ENCODE peak calls at places on chromosome X, in nine cellular contexts. One of them, this sample, is unnamed.

GRCh38 chrX:68883800-68884199 is 55.0 kb downstream of the EFNB1 start:
- DNase-seq in Right ventricle myocardium superior: no peak
- DNase-seq in Kasumi-1: no peak
- DNase-seq in NCI-H460: no peak
- DNase-seq in GM20000: no peak
- DNase-seq in CD8-positive, alpha-beta memory T cell: no peak
- DNase-seq in stimulated activated naive B cell treated with anti-CD40 and anti-IgM and Interleukin-4, amounts not matched to agents 10 μg/mL and 1 μg/mL and 100 μg/mL, for 72 hours: no peak
- DNase-seq in NCI-H1105: no peak
- DNase-seq in LNCaP clone FGC: no peak
- DNase-seq in this sample: no peak

GRCh38 chrX:118839334-118839958 is 15.8 kb downstream of the ZCCHC12 start:
- DNase-seq in CD8-positive, alpha-beta memory T cell: peak; percentile 47
- DNase-seq in stimulated activated naive B cell treated with anti-CD40 and anti-IgM and Interleukin-4, amounts not matched to agents 10 μg/mL and 1 μg/mL and 100 μg/mL, for 72 hours: peak; percentile 58
- DNase-seq in NCI-H460: peak; percentile 63
- DNase-seq in NCI-H1105: peak; percentile 50
- DNase-seq in LNCaP clone FGC: no peak
- DNase-seq in Kasumi-1: peak; percentile 29
- DNase-seq in GM20000: peak; percentile 72
- DNase-seq in Right ventricle myocardium superior: peak; percentile 88
- DNase-seq in this sample: peak; percentile 71

GRCh38 chrX:19990225-19990518 is 689 bp downstream of the BCLAF3 start:
- DNase-seq in NCI-H1105: no peak
- DNase-seq in GM20000: peak; percentile 31
- DNase-seq in CD8-positive, alpha-beta memory T cell: no peak
- DNase-seq in Right ventricle myocardium superior: no peak
- DNase-seq in NCI-H460: no peak
- DNase-seq in LNCaP clone FGC: no peak
- DNase-seq in stimulated activated naive B cell treated with anti-CD40 and anti-IgM and Interleukin-4, amounts not matched to agents 10 μg/mL and 1 μg/mL and 100 μg/mL, for 72 hours: no peak
- DNase-seq in Kasumi-1: peak; percentile 7
- DNase-seq in this sample: no peak

GRCh38 chrX:65894138-65894537 is 145.7 kb downstream of the VSIG4 start:
- DNase-seq in NCI-H1105: no peak
- DNase-seq in CD8-positive, alpha-beta memory T cell: peak; percentile 1
- DNase-seq in NCI-H460: no peak
- DNase-seq in Right ventricle myocardium superior: no peak
- DNase-seq in LNCaP clone FGC: no peak
- DNase-seq in GM20000: no peak
- DNase-seq in Kasumi-1: no peak
- DNase-seq in stimulated activated naive B cell treated with anti-CD40 and anti-IgM and Interleukin-4, amounts not matched to agents 10 μg/mL and 1 μg/mL and 100 μg/mL, for 72 hours: peak; percentile 11
- DNase-seq in this sample: no peak

GRCh38 chrX:12332786-12333347 is 194.6 kb downstream of the FRMPD4 start:
- DNase-seq in LNCaP clone FGC: no peak
- DNase-seq in NCI-H460: no peak
- DNase-seq in Right ventricle myocardium superior: no peak
- DNase-seq in Kasumi-1: no peak
- DNase-seq in CD8-positive, alpha-beta memory T cell: no peak
- DNase-seq in GM20000: no peak
- DNase-seq in stimulated activated naive B cell treated with anti-CD40 and anti-IgM and Interleukin-4, amounts not matched to agents 10 μg/mL and 1 μg/mL and 100 μg/mL, for 72 hours: no peak
- DNase-seq in NCI-H1105: no peak
- DNase-seq in this sample: no peak

GRCh38 chrX:101051549-101052302 is at the start of gene TRMT2B:
- DNase-seq in stimulated activated naive B cell treated with anti-CD40 and anti-IgM and Interleukin-4, amounts not matched to agents 10 μg/mL and 1 μg/mL and 100 μg/mL, for 72 hours: peak; percentile 77
- DNase-seq in Kasumi-1: peak; percentile 80
- DNase-seq in Right ventricle myocardium superior: peak; percentile 88
- DNase-seq in LNCaP clone FGC: peak; percentile 36
- DNase-seq in GM20000: peak; percentile 68
- DNase-seq in CD8-positive, alpha-beta memory T cell: peak; percentile 66
- DNase-seq in NCI-H460: peak; percentile 97
- DNase-seq in NCI-H1105: peak; percentile 38
- DNase-seq in this sample: peak; percentile 70

GRCh38 chrX:13940646-13941045 is 89.0 kb downstream of the GEMIN8 start:
- DNase-seq in NCI-H460: no peak
- DNase-seq in Right ventricle myocardium superior: no peak
- DNase-seq in GM20000: no peak
- DNase-seq in stimulated activated naive B cell treated with anti-CD40 and anti-IgM and Interleukin-4, amounts not matched to agents 10 μg/mL and 1 μg/mL and 100 μg/mL, for 72 hours: no peak
- DNase-seq in NCI-H1105: no peak
- DNase-seq in Kasumi-1: no peak
- DNase-seq in CD8-positive, alpha-beta memory T cell: no peak
- DNase-seq in LNCaP clone FGC: no peak
- DNase-seq in this sample: no peak

GRCh38 chrX:13463608-13464007 is 105.8 kb upstream of the EGFL6 start:
- DNase-seq in Kasumi-1: peak; percentile 50
- DNase-seq in NCI-H1105: no peak
- DNase-seq in LNCaP clone FGC: no peak
- DNase-seq in stimulated activated naive B cell treated with anti-CD40 and anti-IgM and Interleukin-4, amounts not matched to agents 10 μg/mL and 1 μg/mL and 100 μg/mL, for 72 hours: no peak
- DNase-seq in NCI-H460: no peak
- DNase-seq in CD8-positive, alpha-beta memory T cell: no peak
- DNase-seq in GM20000: no peak
- DNase-seq in Right ventricle myocardium superior: peak; percentile 40
- DNase-seq in this sample: no peak

GRCh38 chrX:12771445-12772069 is 19.7 kb upstream of the PRPS2 start:
- DNase-seq in stimulated activated naive B cell treated with anti-CD40 and anti-IgM and Interleukin-4, amounts not matched to agents 10 μg/mL and 1 μg/mL and 100 μg/mL, for 72 hours: peak; percentile 66
- DNase-seq in NCI-H1105: no peak
- DNase-seq in LNCaP clone FGC: no peak
- DNase-seq in Kasumi-1: peak; percentile 50
- DNase-seq in NCI-H460: peak; percentile 7
- DNase-seq in GM20000: peak; percentile 64
- DNase-seq in Right ventricle myocardium superior: peak; percentile 71
- DNase-seq in CD8-positive, alpha-beta memory T cell: peak; percentile 45
- DNase-seq in this sample: peak; percentile 63

GRCh38 chrX:15242899-15243555 is 26.9 kb downstream of the ASB9 start:
- DNase-seq in GM20000: peak; percentile 52
- DNase-seq in Right ventricle myocardium superior: no peak
- DNase-seq in Kasumi-1: peak; percentile 35
- DNase-seq in CD8-positive, alpha-beta memory T cell: peak; percentile 3
- DNase-seq in stimulated activated naive B cell treated with anti-CD40 and anti-IgM and Interleukin-4, amounts not matched to agents 10 μg/mL and 1 μg/mL and 100 μg/mL, for 72 hours: no peak
- DNase-seq in LNCaP clone FGC: peak; percentile 45
- DNase-seq in NCI-H460: peak; percentile 54
- DNase-seq in NCI-H1105: peak; percentile 22
- DNase-seq in this sample: peak; percentile 68

GRCh38 chrX:48854898-48855297 is 19.5 kb upstream of the PCSK1N start:
- DNase-seq in CD8-positive, alpha-beta memory T cell: no peak
- DNase-seq in GM20000: no peak
- DNase-seq in Kasumi-1: peak; percentile 7
- DNase-seq in Right ventricle myocardium superior: no peak
- DNase-seq in NCI-H460: no peak
- DNase-seq in stimulated activated naive B cell treated with anti-CD40 and anti-IgM and Interleukin-4, amounts not matched to agents 10 μg/mL and 1 μg/mL and 100 μg/mL, for 72 hours: no peak
- DNase-seq in NCI-H1105: no peak
- DNase-seq in LNCaP clone FGC: no peak
- DNase-seq in this sample: no peak

GRCh38 chrX:46630141-46630540 is 56.6 kb downstream of the CHST7 start:
- DNase-seq in NCI-H1105: no peak
- DNase-seq in NCI-H460: no peak
- DNase-seq in CD8-positive, alpha-beta memory T cell: no peak
- DNase-seq in Kasumi-1: no peak
- DNase-seq in GM20000: no peak
- DNase-seq in stimulated activated naive B cell treated with anti-CD40 and anti-IgM and Interleukin-4, amounts not matched to agents 10 μg/mL and 1 μg/mL and 100 μg/mL, for 72 hours: no peak
- DNase-seq in LNCaP clone FGC: no peak
- DNase-seq in Right ventricle myocardium superior: no peak
- DNase-seq in this sample: no peak

GRCh38 chrX:435536-436122 is 48.9 kb upstream of the PPP2R3B start:
- DNase-seq in NCI-H460: no peak
- DNase-seq in Kasumi-1: no peak
- DNase-seq in LNCaP clone FGC: no peak
- DNase-seq in Right ventricle myocardium superior: no peak
- DNase-seq in NCI-H1105: no peak
- DNase-seq in GM20000: no peak
- DNase-seq in stimulated activated naive B cell treated with anti-CD40 and anti-IgM and Interleukin-4, amounts not matched to agents 10 μg/mL and 1 μg/mL and 100 μg/mL, for 72 hours: no peak
- DNase-seq in CD8-positive, alpha-beta memory T cell: no peak
- DNase-seq in this sample: no peak

GRCh38 chrX:148193759-148194158 is 212.6 kb downstream of the FMR1NB start:
- DNase-seq in GM20000: no peak
- DNase-seq in NCI-H460: no peak
- DNase-seq in Kasumi-1: no peak
- DNase-seq in NCI-H1105: no peak
- DNase-seq in LNCaP clone FGC: no peak
- DNase-seq in stimulated activated naive B cell treated with anti-CD40 and anti-IgM and Interleukin-4, amounts not matched to agents 10 μg/mL and 1 μg/mL and 100 μg/mL, for 72 hours: no peak
- DNase-seq in CD8-positive, alpha-beta memory T cell: no peak
- DNase-seq in Right ventricle myocardium superior: no peak
- DNase-seq in this sample: no peak

GRCh38 chrX:148659481-148659880 is 159.1 kb downstream of the AFF2 start:
- DNase-seq in LNCaP clone FGC: no peak
- DNase-seq in stimulated activated naive B cell treated with anti-CD40 and anti-IgM and Interleukin-4, amounts not matched to agents 10 μg/mL and 1 μg/mL and 100 μg/mL, for 72 hours: no peak
- DNase-seq in CD8-positive, alpha-beta memory T cell: no peak
- DNase-seq in NCI-H460: no peak
- DNase-seq in GM20000: no peak
- DNase-seq in Right ventricle myocardium superior: no peak
- DNase-seq in NCI-H1105: no peak
- DNase-seq in Kasumi-1: no peak
- DNase-seq in this sample: peak; percentile 72

GRCh38 chrX:39309721-39310152 is 508.5 kb downstream of the MID1IP1 start:
- DNase-seq in NCI-H460: no peak
- DNase-seq in CD8-positive, alpha-beta memory T cell: no peak
- DNase-seq in Kasumi-1: no peak
- DNase-seq in NCI-H1105: no peak
- DNase-seq in GM20000: peak; percentile 8
- DNase-seq in stimulated activated naive B cell treated with anti-CD40 and anti-IgM and Interleukin-4, amounts not matched to agents 10 μg/mL and 1 μg/mL and 100 μg/mL, for 72 hours: no peak
- DNase-seq in Right ventricle myocardium superior: peak; percentile 36
- DNase-seq in LNCaP clone FGC: no peak
- DNase-seq in this sample: peak; percentile 38

GRCh38 chrX:23134171-23134570 is 134.4 kb downstream of the DDX53 start:
- DNase-seq in NCI-H1105: no peak
- DNase-seq in Right ventricle myocardium superior: no peak
- DNase-seq in Kasumi-1: no peak
- DNase-seq in stimulated activated naive B cell treated with anti-CD40 and anti-IgM and Interleukin-4, amounts not matched to agents 10 μg/mL and 1 μg/mL and 100 μg/mL, for 72 hours: no peak
- DNase-seq in LNCaP clone FGC: no peak
- DNase-seq in GM20000: no peak
- DNase-seq in CD8-positive, alpha-beta memory T cell: no peak
- DNase-seq in NCI-H460: no peak
- DNase-seq in this sample: no peak

This sample was measured in cardiac muscle cell.